ENCODE peak calls at places on chromosome 3, in four cellular contexts. V is aorta, B is fibroblast of lung, Y is uterus. I is an unnamed sample. For H3K36me3, the result is how much of the 10 kb centered on the place peaks cover.

GRCh38 chr3:58441514-58442450 is 8.2 kb upstream of the PDHB start:
- DNase-seq in V (no peak), B (no peak), Y (no peak), I (no peak)

GRCh38 chr3:168615489-168616020 is 519.8 kb upstream of the GOLIM4 start:
- DNase-seq in V (no peak), B (no peak), Y (no peak), I (no peak)

GRCh38 chr3:49841126-49841525 is 15.2 kb downstream of the TRAIP start:
- DNase-seq in V (no peak), B (peak), Y (no peak), I (no peak)

GRCh38 chr3:186109897-186110803 is 1.3 kb upstream of the ETV5 start:
- DNase-seq in V (peak), B (peak), Y (peak), I (no peak)

GRCh38 chr3:39090922-39091321 is 16.5 kb downstream of the GORASP1 start:
- DNase-seq in V (no peak), B (peak), Y (no peak), I (no peak)

GRCh38 chr3:111326144-111326995 is 215.6 kb upstream of the CD96 start:
- DNase-seq in V (no peak), B (peak), Y (no peak), I (no peak)

GRCh38 chr3:38493019-38493418 is 3.1 kb upstream of the EXOG start:
- DNase-seq in V (no peak), B (peak), Y (no peak), I (no peak)

GRCh38 chr3:39506863-39507262 is 39.4 kb downstream of the MOBP start:
- DNase-seq in V (no peak), B (no peak), Y (no peak), I (no peak)

GRCh38 chr3:124965413-124965812 is 30.9 kb upstream of the MUC13 start:
- DNase-seq in V (no peak), B (no peak), Y (no peak), I (no peak)

GRCh38 chr3:16476636-16477035 is 36.9 kb downstream of the RFTN1 start:
- DNase-seq in V (no peak), B (peak), Y (no peak), I (no peak)

GRCh38 chr3:126956361-126956760 is 26.6 kb upstream of the PLXNA1 start:
- DNase-seq in V (peak), B (no peak), Y (no peak), I (no peak)

GRCh38 chr3:189937302-189938255 is 183.1 kb downstream of the P3H2 start:
- DNase-seq in V (no peak), B (peak), Y (no peak), I (no peak)

GRCh38 chr3:125142418-125142778 is 70.2 kb downstream of the SLC12A8 start:
- DNase-seq in V (no peak), B (no peak), Y (no peak), I (no peak)

GRCh38 chr3:120713262-120713661 is 29.1 kb downstream of the RABL3 start:
- DNase-seq in V (no peak), B (no peak), Y (no peak), I (no peak)

GRCh38 chr3:129576514-129577345 is 29.7 kb downstream of the PLXND1 start:
- DNase-seq in V (no peak), B (no peak), Y (no peak), I (no peak)

GRCh38 chr3:170418422-170419300 is at the start of gene CLDN11:
- DNase-seq in V (peak), B (peak), Y (peak), I (no peak)

GRCh38 chr3:151750678-151751077 is 17.0 kb downstream of the AADACL2 start:
- DNase-seq in V (no peak), B (no peak), Y (no peak), I (no peak)

GRCh38 chr3:123448503-123449091 is at the start of gene ADCY5:
- DNase-seq in V (peak), B (no peak), Y (peak), I (no peak)

GRCh38 chr3:23479026-23479425 is 275.9 kb downstream of the UBE2E2 start:
- DNase-seq in V (no peak), B (no peak), Y (no peak), I (no peak)

GRCh38 chr3:127351775-127352350 is 64.0 kb upstream of the PRR20G start:
- DNase-seq in V (no peak), B (no peak), Y (no peak), I (no peak)

GRCh38 chr3:118075873-118076272 is 958.8 kb downstream of the IGSF11 start:
- DNase-seq in V (no peak), B (peak), Y (no peak), I (no peak)
- H3K36me3 ChIP-seq in V (under half), B (under half), Y (under half), I (under half)

GRCh38 chr3:150237490-150237889 is 170.6 kb upstream of the TSC22D2 start:
- DNase-seq in V (no peak), B (peak), Y (peak), I (no peak)
- H3K27ac ChIP-seq in V (peak), B (peak), Y (peak), I (no peak)

DNA sequence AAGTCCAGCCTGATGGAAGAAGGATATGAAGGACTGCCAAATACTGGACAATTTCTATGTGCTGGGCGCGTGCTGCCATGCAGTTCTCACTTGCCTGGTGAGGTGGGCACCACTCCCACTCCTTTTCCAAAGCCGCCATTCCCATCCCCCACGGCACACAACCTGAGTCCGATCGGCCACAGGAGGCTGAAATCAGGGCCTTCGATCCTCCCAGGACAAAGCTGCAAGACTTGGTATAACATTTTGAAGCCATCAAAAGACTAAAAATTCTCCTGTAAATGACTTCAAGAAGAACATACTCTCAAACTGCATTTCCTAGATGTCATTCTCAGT is 3.1 kb upstream of the MAP6D1 start:
- DNase-seq in V (no peak), B (no peak), Y (no peak), I (no peak)
- H3K36me3 ChIP-seq in V (under half), B (under half), Y (under half), I (under half)

GRCh38 chr3:12809435-12809834 is 13.0 kb downstream of the CAND2 start:
- DNase-seq in V (no peak), B (no peak), Y (no peak), I (no peak)
- H3K27ac ChIP-seq in V (no peak), B (no peak), Y (peak), I (no peak)

DNA sequence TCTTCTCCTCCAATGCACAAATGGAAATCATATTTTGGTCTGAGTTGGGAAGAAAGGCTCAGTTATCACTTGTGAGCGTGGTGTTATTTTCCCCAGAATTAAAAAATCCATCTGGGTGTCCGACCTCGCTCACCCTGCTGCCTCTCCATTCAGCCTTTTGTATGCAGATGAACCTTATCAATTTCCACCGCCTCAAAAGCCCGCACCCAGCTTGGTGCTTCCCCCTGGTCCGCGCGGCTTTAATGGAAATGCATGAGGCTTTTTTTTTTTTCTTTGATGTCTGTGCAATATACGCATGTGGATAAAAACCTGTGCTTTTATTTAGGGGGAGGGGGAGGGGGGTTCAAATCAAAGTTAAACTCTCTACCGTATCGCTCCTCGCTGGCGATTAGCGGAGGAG is 121.8 kb upstream of the SOX14 start:
- DNase-seq in V (no peak), B (no peak), Y (no peak), I (no peak)
- H3K36me3 ChIP-seq in V (under half), B (under half), Y (under half), I (under half)

GRCh38 chr3:66602237-66602636 is 101.4 kb upstream of the LRIG1 start:
- DNase-seq in V (no peak), B (no peak), Y (no peak), I (no peak)
- H3K27ac ChIP-seq in V (no peak), B (no peak), Y (no peak), I (no peak)

GRCh38 chr3:72836409-72836808 is 11.8 kb downstream of the SHQ1 start:
- DNase-seq in V (no peak), B (no peak), Y (no peak), I (no peak)

GRCh38 chr3:72839057-72839456 is 9.2 kb downstream of the SHQ1 start:
- DNase-seq in V (no peak), B (no peak), Y (no peak), I (no peak)

GRCh38 chr3:72836923-72837322 is 11.3 kb downstream of the SHQ1 start:
- DNase-seq in V (peak), B (no peak), Y (peak), I (no peak)
- H3K36me3 ChIP-seq in V (under half), B (under half), Y (under half), I (under half)

I was measured in SK-N-MC.